ENCODE peak calls at places on chromosomes 1 and 21, in nine cellular contexts. K is activated T-cell treated with anti-CD3 and anti-CD28 coated beads for 1 hour; Q is EL; H is GM10248; S is iPS-NIHi11; U is uterus; G is RPMI7951; C is stimulated activated CD8-positive, alpha-beta memory T cell treated with anti-CD3 and anti-CD28 coated beads, Interleukin-4, amount 100 ng/mL, for 1 hour; A is mucosa of descending colon. Y is an unnamed sample.

GRCh38 chr21:40685121-40685630 is 161.8 kb downstream of the DSCAM start:
- DNase-seq in U (no peak), K (no peak), Q (no peak), S (no peak), H (no peak), C (no peak), A (no peak), G (no peak), Y (no peak)

GRCh38 chr1:100445565-100445964 is 92.4 kb upstream of the GPR88 start:
- DNase-seq in K (no peak), G (no peak), A (no peak), S (no peak), H (no peak), U (no peak), Q (no peak), C (no peak), Y (no peak)

GRCh38 chr1:233294991-233295774 is at the start of gene PCNX2:
- DNase-seq in Q (peak), A (peak), G (peak), S (peak), H (peak), K (peak), U (no peak), C (peak), Y (peak)

GRCh38 chr21:41663805-41664788 is 102.8 kb downstream of the RIPK4 start:
- DNase-seq in A (peak), H (no peak), G (peak), C (no peak), U (no peak), K (no peak), S (no peak), Q (peak), Y (no peak)

GRCh38 chr1:160171352-160171751 is 19.0 kb upstream of the CASQ1 start:
- DNase-seq in H (no peak), A (no peak), C (no peak), K (no peak), G (no peak), S (no peak), Q (peak), U (no peak), Y (no peak)

GRCh38 chr1:47229884-47230691 is 1.9 kb downstream of the TAL1 start:
- DNase-seq in S (no peak), K (no peak), U (no peak), G (no peak), C (no peak), Q (no peak), A (no peak), H (no peak), Y (no peak)

GRCh38 chr21:34693192-34693810 is 24.5 kb downstream of the CLIC6 start:
- DNase-seq in C (peak), Q (peak), A (no peak), K (no peak), H (peak), U (peak), G (peak), S (peak), Y (no peak)

GRCh38 chr21:41222247-41223068 is 54.5 kb downstream of the BACE2 start:
- DNase-seq in H (no peak), A (no peak), K (no peak), Q (no peak), G (peak), C (no peak), S (no peak), U (no peak), Y (no peak)

GRCh38 chr1:185595835-185596667 is 138.1 kb upstream of the HMCN1 start:
- DNase-seq in Q (peak), K (peak), H (peak), U (no peak), G (peak), C (peak), S (peak), A (no peak), Y (peak)

GRCh38 chr1:9061949-9062555 is 7.4 kb downstream of the SLC2A5 start:
- DNase-seq in G (peak), A (no peak), U (no peak), C (no peak), Q (peak), H (no peak), S (no peak), K (no peak), Y (no peak)

GRCh38 chr21:36889401-36889800 is 77.1 kb downstream of the HLCS start:
- DNase-seq in G (no peak), A (no peak), U (no peak), S (no peak), Q (no peak), K (no peak), C (no peak), H (no peak), Y (no peak)

GRCh38 chr1:30262158-30262557 is 461.2 kb downstream of the MATN1 start:
- DNase-seq in Q (no peak), H (no peak), A (no peak), S (no peak), G (no peak), K (no peak), U (no peak), C (no peak), Y (no peak)

GRCh38 chr1:246092136-246092535 is 414.9 kb downstream of the SMYD3 start:
- DNase-seq in A (no peak), K (no peak), Q (no peak), S (no peak), H (no peak), C (no peak), G (no peak), U (no peak), Y (no peak)

GRCh38 chr21:29378814-29379213 is 80.1 kb downstream of the BACH1 start:
- DNase-seq in K (no peak), A (no peak), H (no peak), Q (peak), G (peak), U (no peak), C (no peak), S (no peak), Y (no peak)

GRCh38 chr1:4971666-4972065 is 317.3 kb downstream of the AJAP1 start:
- DNase-seq in Q (no peak), C (no peak), K (no peak), H (no peak), A (no peak), G (no peak), U (no peak), S (no peak), Y (no peak)

GRCh38 chr1:22754106-22754768 is 43.6 kb downstream of the EPHB2 start:
- DNase-seq in U (no peak), C (no peak), Q (peak), G (peak), K (no peak), S (no peak), H (peak), A (no peak), Y (no peak)

GRCh38 chr1:2595261-2595811 is 8.8 kb downstream of the PRXL2B start:
- DNase-seq in Q (no peak), C (no peak), S (peak), U (no peak), A (peak), K (no peak), H (no peak), G (no peak), Y (no peak)

GRCh38 chr21:28598214-28598613 is 394.5 kb downstream of the LTN1 start:
- DNase-seq in S (no peak), Q (no peak), U (no peak), K (no peak), A (no peak), H (no peak), C (no peak), G (no peak), Y (no peak)

GRCh38 chr1:41743361-41743760 is 175.4 kb downstream of the HIVEP3 start:
- DNase-seq in C (no peak), K (no peak), G (peak), S (no peak), A (no peak), U (no peak), H (no peak), Q (peak), Y (no peak)

GRCh38 chr1:60171793-60172192 is 98.2 kb upstream of the C1orf87 start:
- DNase-seq in H (no peak), S (no peak), Q (peak), U (no peak), G (peak), K (no peak), A (no peak), C (no peak), Y (no peak)

GRCh38 chr1:40392206-40392605 is 18.7 kb downstream of the SMAP2 start:
- DNase-seq in C (no peak), S (peak), H (no peak), Q (peak), U (no peak), A (no peak), K (no peak), G (peak), Y (no peak)

GRCh38 chr1:229117664-229118300 is 153.1 kb upstream of the RAB4A start:
- DNase-seq in U (peak), G (no peak), A (peak), K (no peak), H (no peak), C (no peak), Q (peak), S (no peak), Y (no peak)